ENCODE peak calls at places on chromosomes 4 and X, in nine cellular contexts. One of them, this sample, is unnamed.

GRCh38 chrX:17738002-17738713 is 865 bp downstream of the SCML1 start:
- DNase-seq in ACHN: peak
- DNase-seq in GM23248: peak
- DNase-seq in memory B cell: peak
- DNase-seq in tibial artery: peak
- DNase-seq in ureter: peak
- DNase-seq in neural crest cell: peak
- DNase-seq in NCI-H1092: peak
- DNase-seq in kidney epithelial cell: no peak
- DNase-seq in this sample: no peak

GRCh38 chrX:1807301-1807731 is 192.5 kb downstream of the ASMT start:
- DNase-seq in ACHN: no peak
- DNase-seq in GM23248: peak
- DNase-seq in memory B cell: no peak
- DNase-seq in tibial artery: no peak
- DNase-seq in ureter: peak
- DNase-seq in neural crest cell: peak
- DNase-seq in NCI-H1092: no peak
- DNase-seq in kidney epithelial cell: no peak
- DNase-seq in this sample: no peak

GRCh38 chr4:134777626-134778025 is 576.0 kb upstream of the PABPC4L start:
- DNase-seq in ACHN: peak
- DNase-seq in GM23248: no peak
- DNase-seq in memory B cell: no peak
- DNase-seq in tibial artery: no peak
- DNase-seq in ureter: no peak
- DNase-seq in neural crest cell: no peak
- DNase-seq in NCI-H1092: peak
- DNase-seq in kidney epithelial cell: no peak
- DNase-seq in this sample: no peak

GRCh38 chr4:2492970-2493369 is 24.1 kb downstream of the RNF4 start:
- DNase-seq in ACHN: no peak
- DNase-seq in GM23248: no peak
- DNase-seq in memory B cell: no peak
- DNase-seq in tibial artery: no peak
- DNase-seq in ureter: no peak
- DNase-seq in neural crest cell: no peak
- DNase-seq in NCI-H1092: no peak
- DNase-seq in kidney epithelial cell: no peak
- DNase-seq in this sample: no peak

GRCh38 chr4:108405586-108405985 is 214.8 kb upstream of the RPL34 start:
- DNase-seq in ACHN: no peak
- DNase-seq in GM23248: no peak
- DNase-seq in memory B cell: no peak
- DNase-seq in tibial artery: no peak
- DNase-seq in ureter: no peak
- DNase-seq in neural crest cell: no peak
- DNase-seq in NCI-H1092: no peak
- DNase-seq in kidney epithelial cell: no peak
- DNase-seq in this sample: no peak

GRCh38 chrX:152819732-152820131 is 10.8 kb downstream of the CETN2 start:
- DNase-seq in ACHN: no peak
- DNase-seq in GM23248: peak
- DNase-seq in memory B cell: no peak
- DNase-seq in tibial artery: no peak
- DNase-seq in ureter: no peak
- DNase-seq in neural crest cell: no peak
- DNase-seq in NCI-H1092: no peak
- DNase-seq in kidney epithelial cell: no peak
- DNase-seq in this sample: no peak

GRCh38 chr4:168511780-168512467 is 15.1 kb downstream of the PALLD start:
- DNase-seq in ACHN: no peak
- DNase-seq in GM23248: no peak
- DNase-seq in memory B cell: no peak
- DNase-seq in tibial artery: no peak
- DNase-seq in ureter: no peak
- DNase-seq in neural crest cell: no peak
- DNase-seq in NCI-H1092: no peak
- DNase-seq in kidney epithelial cell: no peak
- DNase-seq in this sample: no peak

GRCh38 chr4:8381814-8382581 is 58.5 kb downstream of the ACOX3 start:
- DNase-seq in ACHN: no peak
- DNase-seq in GM23248: no peak
- DNase-seq in memory B cell: no peak
- DNase-seq in tibial artery: no peak
- DNase-seq in ureter: no peak
- DNase-seq in neural crest cell: no peak
- DNase-seq in NCI-H1092: no peak
- DNase-seq in kidney epithelial cell: no peak
- DNase-seq in this sample: no peak

GRCh38 chrX:154040307-154040756 is 20.6 kb upstream of the IRAK1 start:
- DNase-seq in ACHN: no peak
- DNase-seq in GM23248: peak
- DNase-seq in memory B cell: no peak
- DNase-seq in tibial artery: no peak
- DNase-seq in ureter: no peak
- DNase-seq in neural crest cell: no peak
- DNase-seq in NCI-H1092: no peak
- DNase-seq in kidney epithelial cell: no peak
- DNase-seq in this sample: no peak

GRCh38 chrX:44071070-44071645 is 98.0 kb upstream of the NDP start:
- DNase-seq in ACHN: no peak
- DNase-seq in GM23248: peak
- DNase-seq in memory B cell: no peak
- DNase-seq in tibial artery: no peak
- DNase-seq in ureter: no peak
- DNase-seq in neural crest cell: no peak
- DNase-seq in NCI-H1092: no peak
- DNase-seq in kidney epithelial cell: no peak
- DNase-seq in this sample: no peak

GRCh38 chr4:55444822-55445221 is 49.1 kb downstream of the TMEM165 start:
- DNase-seq in ACHN: peak
- DNase-seq in GM23248: peak
- DNase-seq in memory B cell: no peak
- DNase-seq in tibial artery: no peak
- DNase-seq in ureter: no peak
- DNase-seq in neural crest cell: no peak
- DNase-seq in NCI-H1092: no peak
- DNase-seq in kidney epithelial cell: no peak
- DNase-seq in this sample: no peak

GRCh38 chr4:54657556-54658313 is at the start of gene KIT:
- DNase-seq in ACHN: no peak
- DNase-seq in GM23248: peak
- DNase-seq in memory B cell: no peak
- DNase-seq in tibial artery: peak
- DNase-seq in ureter: peak
- DNase-seq in neural crest cell: peak
- DNase-seq in NCI-H1092: peak
- DNase-seq in kidney epithelial cell: no peak
- DNase-seq in this sample: peak

GRCh38 chr4:169219440-169219839 is 51.3 kb downstream of the SH3RF1 start:
- DNase-seq in ACHN: no peak
- DNase-seq in GM23248: no peak
- DNase-seq in memory B cell: no peak
- DNase-seq in tibial artery: no peak
- DNase-seq in ureter: no peak
- DNase-seq in neural crest cell: no peak
- DNase-seq in NCI-H1092: no peak
- DNase-seq in kidney epithelial cell: no peak
- DNase-seq in this sample: no peak

GRCh38 chr4:127648061-127648460 is 15.3 kb downstream of the INTU start:
- DNase-seq in ACHN: no peak
- DNase-seq in GM23248: peak
- DNase-seq in memory B cell: no peak
- DNase-seq in tibial artery: no peak
- DNase-seq in ureter: no peak
- DNase-seq in neural crest cell: no peak
- DNase-seq in NCI-H1092: no peak
- DNase-seq in kidney epithelial cell: no peak
- DNase-seq in this sample: no peak

GRCh38 chrX:140971385-140971784 is 31.0 kb upstream of the SPANXB1 start:
- DNase-seq in ACHN: no peak
- DNase-seq in GM23248: no peak
- DNase-seq in memory B cell: no peak
- DNase-seq in tibial artery: no peak
- DNase-seq in ureter: no peak
- DNase-seq in neural crest cell: no peak
- DNase-seq in NCI-H1092: no peak
- DNase-seq in kidney epithelial cell: no peak
- DNase-seq in this sample: no peak

GRCh38 chr4:38902695-38903094 is 35.1 kb downstream of the FAM114A1 start:
- DNase-seq in ACHN: peak
- DNase-seq in GM23248: peak
- DNase-seq in memory B cell: no peak
- DNase-seq in tibial artery: no peak
- DNase-seq in ureter: no peak
- DNase-seq in neural crest cell: no peak
- DNase-seq in NCI-H1092: no peak
- DNase-seq in kidney epithelial cell: no peak
- DNase-seq in this sample: no peak

GRCh38 chrX:123835661-123836371 is 24.0 kb upstream of the XIAP start:
- DNase-seq in ACHN: peak
- DNase-seq in GM23248: peak
- DNase-seq in memory B cell: no peak
- DNase-seq in tibial artery: no peak
- DNase-seq in ureter: no peak
- DNase-seq in neural crest cell: no peak
- DNase-seq in NCI-H1092: no peak
- DNase-seq in kidney epithelial cell: peak
- DNase-seq in this sample: no peak

GRCh38 chr4:82745173-82745842 is 53.3 kb downstream of the SCD5 start:
- DNase-seq in ACHN: no peak
- DNase-seq in GM23248: peak
- DNase-seq in memory B cell: no peak
- DNase-seq in tibial artery: no peak
- DNase-seq in ureter: no peak
- DNase-seq in neural crest cell: no peak
- DNase-seq in NCI-H1092: no peak
- DNase-seq in kidney epithelial cell: peak
- DNase-seq in this sample: no peak